ENCODE peak calls at places on chromosomes 2 and 18, in ten cellular contexts. L is K562, Y is HepG2, T is HCT116, V is GM23338, A is transverse colon, O is sigmoid colon, C is GM12878, Z is vagina, U is SK-N-SH. N is an unnamed sample.
A peak's percentile ranks its signal among the peaks of the same experiment; 100 is the strongest.

GRCh38 chr2:32810909-32811495 is 135.8 kb upstream of the LTBP1 start:
- DNase-seq in C (no peak), T (no peak), U (no peak), A (no peak), O (no peak), V (no peak), Z (no peak), Y (no peak), L (no peak), N (no peak)

GRCh38 chr2:41313082-41313481 is 734.7 kb upstream of the PKDCC start:
- DNase-seq in T (no peak), A (no peak), O (no peak), Z (no peak), C (no peak), Y (no peak), L (no peak), V (no peak), U (no peak), N (no peak)

GRCh38 chr2:26630669-26631360 is 10.4 kb downstream of the CIB4 start:
- DNase-seq in Z (no peak), V (peak; percentile 52), T (peak; percentile 28), U (no peak), A (no peak), L (no peak), Y (peak; percentile 86), O (no peak), C (no peak), N (no peak)

GRCh38 chr2:219072741-219073140 is 12.0 kb upstream of the IHH start:
- DNase-seq in C (no peak), O (no peak), T (no peak), Y (no peak), V (no peak), L (no peak), Z (no peak), U (no peak), A (no peak), N (no peak)

GRCh38 chr2:183408562-183408961 is 284.3 kb downstream of the NUP35 start:
- DNase-seq in Y (no peak), O (no peak), A (no peak), C (no peak), U (no peak), Z (no peak), L (no peak), T (no peak), V (peak; percentile 89), N (no peak)

GRCh38 chr2:196314780-196315179 is 143.4 kb upstream of the STK17B start:
- DNase-seq in O (no peak), T (no peak), C (no peak), A (no peak), Z (no peak), U (no peak), V (no peak), L (no peak), Y (no peak), N (no peak)

GRCh38 chr2:176892818-176893217 is 319.8 kb upstream of the HNRNPA3 start:
- DNase-seq in T (no peak), Z (no peak), O (no peak), C (no peak), U (no peak), V (no peak), Y (no peak), A (no peak), L (no peak), N (no peak)

GRCh38 chr2:174781298-174781697 is 17.0 kb upstream of the CHRNA1 start:
- DNase-seq in Z (no peak), T (no peak), C (no peak), A (no peak), Y (no peak), O (no peak), L (no peak), V (no peak), U (no peak), N (no peak)

GRCh38 chr2:124540805-124541204 is 515.7 kb downstream of the CNTNAP5 start:
- DNase-seq in C (no peak), Z (no peak), O (no peak), Y (no peak), U (no peak), T (no peak), L (no peak), A (no peak), V (no peak), N (no peak)

GRCh38 chr2:196499686-196500085 is 139.8 kb upstream of the CCDC150 start:
- DNase-seq in O (no peak), L (no peak), V (no peak), U (no peak), T (no peak), Y (no peak), C (no peak), A (no peak), Z (no peak), N (no peak)

GRCh38 chr2:96699021-96699420 is 40.8 kb downstream of the LMAN2L start:
- DNase-seq in L (no peak), T (no peak), Z (no peak), A (no peak), C (no peak), V (no peak), Y (no peak), O (no peak), U (no peak), N (no peak)

GRCh38 chr18:43486462-43486861 is 209.2 kb upstream of the SYT4 start:
- DNase-seq in A (no peak), O (no peak), V (peak; percentile 73), Y (no peak), U (no peak), C (no peak), T (peak; percentile 1), L (no peak), Z (no peak), N (no peak)

GRCh38 chr2:60351802-60352201 is 201.7 kb downstream of the BCL11A start:
- DNase-seq in A (no peak), T (no peak), V (no peak), Z (peak; percentile 78), L (no peak), O (no peak), Y (no peak), C (no peak), U (no peak), N (no peak)
- TF ChIP-seq POLR2AphosphoS5 in A (no peak), T (no peak), V (no peak), Z (no peak), L (no peak), O (no peak), Y (no peak), C (no peak), U (no peak), N (no peak)

GRCh38 chr2:186611526-186611925 is 21.7 kb downstream of the ITGAV start:
- DNase-seq in L (no peak), Z (no peak), A (no peak), O (no peak), U (no peak), C (no peak), V (no peak), Y (no peak), T (no peak), N (no peak)
- TF ChIP-seq POLR2AphosphoS5 in L (no peak), Z (no peak), A (no peak), O (no peak), U (no peak), C (no peak), V (no peak), Y (no peak), T (no peak), N (no peak)

DNA sequence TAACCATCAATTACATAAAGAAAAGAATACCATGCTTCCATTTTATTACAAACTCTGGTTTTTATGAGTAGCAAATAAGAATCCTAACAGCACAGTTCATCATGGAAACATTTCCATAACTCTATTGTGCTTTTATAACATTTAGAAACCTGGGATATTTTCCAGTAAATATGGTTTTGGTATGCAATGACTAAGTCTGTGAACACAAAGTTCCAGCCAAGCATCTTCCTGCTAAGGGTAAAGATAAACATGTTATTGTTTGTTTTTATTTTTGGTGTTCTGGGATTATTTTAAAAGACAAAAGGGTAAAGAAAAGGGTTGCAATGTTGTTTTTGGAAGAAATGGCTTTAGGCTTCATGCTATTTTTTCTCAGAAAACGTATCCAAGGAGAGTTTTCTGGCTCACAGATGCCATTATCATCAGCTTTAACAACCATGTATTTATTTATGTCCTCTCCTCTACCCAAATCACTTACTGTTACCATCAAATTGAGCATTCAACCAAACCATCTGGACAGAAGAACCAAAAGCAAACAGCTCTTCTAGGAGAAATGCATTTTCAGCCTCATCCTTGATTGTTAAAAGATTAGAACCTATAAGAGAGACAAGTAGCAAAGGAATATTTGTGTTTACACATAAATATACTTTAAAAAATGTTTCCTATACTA is 116.0 kb downstream of the PLA2R1 start:
- DNase-seq in U (no peak), Z (no peak), V (no peak), T (no peak), L (no peak), O (no peak), Y (no peak), A (no peak), C (no peak), N (no peak)
- TF ChIP-seq POLR2AphosphoS5 in U (no peak), Z (no peak), V (no peak), T (no peak), L (no peak), O (no peak), Y (no peak), A (no peak), C (no peak), N (no peak)

GRCh38 chr2:17657759-17658158 is 95.9 kb downstream of the SMC6 start:
- DNase-seq in Y (no peak), U (no peak), A (no peak), L (no peak), Z (no peak), O (no peak), V (no peak), T (no peak), C (no peak), N (no peak)

GRCh38 chr2:17662723-17663122 is 90.9 kb downstream of the SMC6 start:
- DNase-seq in U (no peak), A (no peak), O (no peak), Z (no peak), L (no peak), Y (no peak), T (no peak), V (no peak), C (no peak), N (no peak)

GRCh38 chr2:17660219-17660618 is 93.4 kb downstream of the SMC6 start:
- DNase-seq in Y (no peak), U (no peak), L (no peak), C (no peak), Z (no peak), O (no peak), V (peak; percentile 22), A (no peak), T (no peak), N (no peak)

GRCh38 chr2:17661460-17661859 is 92.2 kb downstream of the SMC6 start:
- DNase-seq in A (no peak), L (no peak), T (no peak), O (no peak), Z (no peak), Y (no peak), C (no peak), U (no peak), V (no peak), N (no peak)

DNA sequence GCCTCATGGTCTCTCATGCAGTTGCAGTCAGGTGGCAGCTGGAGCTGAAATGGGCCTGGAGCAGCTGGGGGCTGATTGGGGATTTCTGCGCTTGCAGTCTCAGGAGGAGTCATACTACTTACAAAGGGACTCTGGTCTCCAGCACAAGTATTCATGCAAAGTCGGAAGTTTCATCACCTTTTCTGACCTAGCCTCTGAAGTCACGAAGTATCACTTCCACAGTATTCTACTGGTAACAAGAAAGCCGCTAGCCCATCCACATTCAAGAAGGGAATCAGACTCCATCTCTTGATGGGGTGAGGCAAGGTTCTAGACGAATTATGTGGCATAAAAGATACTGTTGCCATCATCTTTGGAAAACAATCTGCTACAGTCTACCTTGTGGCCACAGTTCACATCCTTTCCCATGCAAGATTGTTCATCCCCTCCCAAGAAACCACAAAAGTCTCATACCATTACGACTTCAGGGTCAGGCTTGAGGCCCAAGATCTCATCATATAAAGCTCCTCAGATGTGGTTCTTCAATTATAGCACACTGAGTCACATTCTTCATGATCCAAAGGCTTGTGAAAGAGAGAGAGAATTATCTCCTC is 95.3 kb downstream of the SMC6 start:
- DNase-seq in T (no peak), O (no peak), Z (no peak), U (no peak), A (no peak), Y (no peak), C (peak; percentile 64), L (no peak), V (no peak), N (no peak)
- TF ChIP-seq POLR2AphosphoS5 in T (no peak), O (no peak), Z (no peak), U (no peak), A (no peak), Y (no peak), C (no peak), L (no peak), V (peak; percentile 17), N (no peak)

N was measured in SK-N-MC.